ENCODE peak calls at places on chromosomes 7 and 10, in nine cellular contexts. X is body of pancreas, J is GM10248, F is PC-3, S is LNCaP clone FGC, M is lung, E is right atrium auricular region, R is dorsolateral prefrontal cortex, B is fibroblast of mammary gland. H is an unnamed sample.

GRCh38 chr7:116438274-116438673 is 61.3 kb upstream of the CAV2 start:
- DNase-seq in F (peak), S (no peak), X (no peak), J (no peak), E (no peak), M (no peak), B (peak), R (no peak), H (peak)

GRCh38 chr7:3013975-3014792 is 29.5 kb downstream of the CARD11 start:
- DNase-seq in S (no peak), E (no peak), J (no peak), R (no peak), B (no peak), F (no peak), M (no peak), X (no peak), H (no peak)

GRCh38 chr7:20831976-20832375 is 45.3 kb upstream of the SP8 start:
- DNase-seq in S (no peak), M (no peak), J (no peak), X (no peak), B (no peak), E (no peak), R (no peak), F (no peak), H (no peak)

GRCh38 chr7:116952640-116953371 is 495 bp upstream of the ST7 start:
- DNase-seq in F (peak), J (no peak), S (no peak), R (peak), B (peak), M (peak), X (peak), E (peak), H (peak)

GRCh38 chr7:1523208-1523607 is 7.3 kb upstream of the MAFK start:
- DNase-seq in S (no peak), X (no peak), M (no peak), B (no peak), J (no peak), F (no peak), R (no peak), E (no peak), H (no peak)

GRCh38 chr7:95209778-95210177 is 114.6 kb downstream of the PON1 start:
- DNase-seq in X (no peak), E (no peak), S (no peak), B (no peak), F (no peak), M (no peak), R (no peak), J (no peak), H (no peak)

GRCh38 chr7:52413051-52413450 is 622.4 kb upstream of the POM121L12 start:
- DNase-seq in X (no peak), R (no peak), F (no peak), M (no peak), E (no peak), B (no peak), J (no peak), S (no peak), H (no peak)

GRCh38 chr7:30970594-30971094 is 6.9 kb downstream of the GHRHR start:
- DNase-seq in M (peak), F (peak), E (peak), J (peak), B (peak), R (no peak), S (peak), X (no peak), H (no peak)

GRCh38 chr7:10082896-10083295 is 890.8 kb upstream of the PHF14 start:
- DNase-seq in J (no peak), S (no peak), R (no peak), B (no peak), X (no peak), F (no peak), E (no peak), M (no peak), H (no peak)

GRCh38 chr10:71347587-71348395 is 28.7 kb downstream of the SLC29A3 start:
- DNase-seq in J (no peak), X (no peak), B (no peak), S (peak), R (no peak), M (no peak), F (peak), E (no peak), H (no peak)

GRCh38 chr7:95441042-95441823 is 6.4 kb upstream of the PON2 start:
- DNase-seq in J (no peak), S (no peak), M (no peak), F (no peak), E (no peak), R (no peak), X (no peak), B (no peak), H (no peak)

GRCh38 chr7:6536262-6536770 is 14.9 kb downstream of the GRID2IP start:
- DNase-seq in X (no peak), B (no peak), F (no peak), R (no peak), E (no peak), S (no peak), M (no peak), J (peak), H (no peak)

GRCh38 chr7:130845581-130846085 is 111.6 kb upstream of the KLF14 start:
- DNase-seq in E (no peak), X (no peak), J (no peak), S (no peak), R (no peak), F (peak), M (no peak), B (peak), H (peak)

DNA sequence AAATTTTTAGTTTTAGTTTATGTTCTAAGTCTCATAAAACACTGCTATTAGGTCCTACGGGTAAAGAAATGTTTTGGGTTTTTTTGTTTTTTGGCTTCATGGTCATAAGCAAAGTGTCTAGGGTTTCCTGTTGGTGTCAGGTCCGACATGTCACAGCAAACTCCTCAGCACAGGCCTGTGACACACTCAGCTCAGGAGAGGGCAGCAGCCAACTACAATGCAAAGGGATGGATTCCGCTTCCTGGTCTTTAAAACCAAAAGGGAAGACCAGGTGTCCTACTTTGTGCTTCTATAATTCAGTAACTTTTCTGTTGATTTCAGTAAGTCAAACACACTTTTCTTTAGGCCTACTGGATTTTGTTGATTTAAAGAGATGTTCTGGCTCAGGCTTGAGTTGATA is 83.8 kb upstream of the MACROH2A2 start:
- DNase-seq in J (no peak), M (no peak), X (no peak), R (no peak), E (no peak), F (peak), S (peak), B (peak), H (peak)
- TF ChIP-seq CTCF in J (peak), M (no peak), X (no peak), R (no peak), E (no peak), F (peak), S (peak), B (no peak), H (no peak)

DNA sequence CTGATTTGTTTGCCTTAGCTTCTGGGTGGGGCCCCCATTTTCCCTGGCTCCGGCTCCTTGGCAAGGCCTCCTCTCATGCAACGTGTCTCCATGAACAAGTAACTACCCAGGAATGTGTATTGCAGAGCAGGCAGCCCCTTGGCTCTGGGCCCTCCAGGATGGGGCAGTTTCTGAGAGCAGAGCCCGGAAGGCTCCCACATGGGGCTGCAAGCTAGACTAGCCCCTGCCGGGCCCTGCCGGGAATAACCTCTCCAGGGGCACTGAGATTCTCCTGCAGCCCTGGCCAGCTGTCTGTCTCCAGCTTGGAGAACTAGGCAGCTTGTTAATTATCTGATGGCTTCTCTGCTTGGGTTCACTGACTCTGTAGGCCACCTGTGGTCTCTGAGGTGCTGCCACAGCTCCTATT is 184.0 kb upstream of the INHBA start:
- DNase-seq in F (peak), E (peak), R (no peak), X (peak), M (peak), B (peak), J (no peak), S (no peak), H (peak)
- TF ChIP-seq CTCF in F (no peak), E (no peak), R (no peak), X (no peak), M (no peak), B (peak), J (no peak), S (no peak), H (no peak)

DNA sequence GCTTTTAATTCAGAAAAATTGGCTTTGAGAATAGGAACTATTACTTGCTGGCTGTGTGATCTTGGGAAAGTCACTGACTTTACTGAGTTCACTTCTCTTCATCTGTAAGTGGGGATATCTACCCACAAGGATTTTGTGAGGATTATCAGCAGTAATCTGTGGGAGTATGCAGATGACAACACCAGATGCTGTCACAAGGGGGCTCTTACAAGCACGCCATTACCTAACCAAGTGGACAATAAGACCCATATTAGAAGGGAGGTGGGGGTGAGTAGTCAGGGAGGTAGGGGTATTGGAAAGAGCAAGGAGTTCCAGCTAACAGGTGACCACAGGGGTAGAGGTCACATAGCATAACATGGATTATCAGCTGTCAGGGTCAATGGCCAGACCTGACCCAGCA is 569.4 kb downstream of the SUGCT start:
- DNase-seq in X (no peak), F (no peak), M (no peak), E (no peak), S (no peak), J (no peak), B (no peak), R (no peak), H (no peak)
- TF ChIP-seq CTCF in X (no peak), F (peak), M (no peak), E (no peak), S (peak), J (no peak), B (peak), R (no peak), H (no peak)

GRCh38 chr10:14952851-14953451 is 945 bp downstream of the DCLRE1C start:
- DNase-seq in J (no peak), S (no peak), E (no peak), X (no peak), B (no peak), F (no peak), M (no peak), R (no peak), H (peak)
- TF ChIP-seq CTCF in J (no peak), S (no peak), E (no peak), X (no peak), B (no peak), F (no peak), M (no peak), R (no peak), H (no peak)

GRCh38 chr7:73569042-73569608 is 9.3 kb downstream of the TBL2 start:
- DNase-seq in M (no peak), J (no peak), R (no peak), X (no peak), F (no peak), E (no peak), S (no peak), B (no peak), H (no peak)
- TF ChIP-seq CTCF in M (no peak), J (no peak), R (no peak), X (no peak), F (no peak), E (no peak), S (no peak), B (no peak), H (no peak)

H was measured in MCF 10A.